ENCODE peak calls at places on chromosomes 7 and 10, in four cellular contexts. B, M, W and F are unnamed samples.

GRCh38 chr10:727162-727790 is 37.8 kb upstream of the DIP2C start:
- DNase-seq in B (no peak), M (no peak), W (no peak), F (no peak)

GRCh38 chr7:13989138-13989943 is at the start of gene ETV1:
- DNase-seq in B (no peak), M (peak), W (peak), F (peak)

GRCh38 chr7:35261476-35262285 is 7.8 kb upstream of the TBX20 start:
- DNase-seq in B (no peak), M (no peak), W (peak), F (no peak)

GRCh38 chr10:60417898-60418297 is 28.2 kb upstream of the ANK3 start:
- DNase-seq in B (no peak), M (no peak), W (no peak), F (no peak)

GRCh38 chr10:77287647-77288120 is 349.9 kb downstream of the KCNMA1 start:
- DNase-seq in B (no peak), M (peak), W (no peak), F (peak)

GRCh38 chr7:94761451-94761850 is 105.5 kb upstream of the SGCE start:
- DNase-seq in B (no peak), M (no peak), W (no peak), F (peak)

GRCh38 chr10:75773139-75773801 is 341.8 kb downstream of the LRMDA start:
- DNase-seq in B (no peak), M (no peak), W (no peak), F (no peak)

GRCh38 chr10:131784363-131785120 is 116.3 kb upstream of the PPP2R2D start:
- DNase-seq in B (no peak), M (no peak), W (peak), F (no peak)

GRCh38 chr7:23472974-23473847 is 2.9 kb upstream of the IGF2BP3 start:
- DNase-seq in B (no peak), M (peak), W (no peak), F (peak)

GRCh38 chr7:71612011-71612410 is 480.1 kb downstream of the GALNT17 start:
- DNase-seq in B (no peak), M (no peak), W (no peak), F (no peak)

GRCh38 chr10:63390521-63390920 is 75.3 kb downstream of the JMJD1C start:
- DNase-seq in B (no peak), M (no peak), W (no peak), F (no peak)